ENCODE peak calls at places on chromosomes 4 and X, in six cellular contexts. P is sigmoid colon, E is MCF 10A, X is WERI-Rb-1, Q is cardiac fibroblast, R is fibroblast of the aortic adventitia. N is an unnamed sample.

GRCh38 chr4:40844261-40844660 is 94.5 kb downstream of the NSUN7 start:
- DNase-seq in X (no peak), E (no peak), Q (no peak), P (peak; percentile 54), R (no peak), N (no peak)

GRCh38 chr4:98653006-98653405 is 5.4 kb downstream of the TSPAN5 start:
- DNase-seq in P (no peak), Q (peak; percentile 83), X (no peak), R (peak; percentile 41), E (peak; percentile 71), N (no peak)

GRCh38 chr4:166972071-166972470 is 262.2 kb downstream of the SPOCK3 start:
- DNase-seq in Q (peak; percentile 64), P (no peak), E (peak; percentile 54), R (peak; percentile 77), X (no peak), N (no peak)

GRCh38 chrX:113019958-113020357 is 179.3 kb upstream of the AMOT start:
- DNase-seq in E (no peak), R (no peak), Q (no peak), P (no peak), X (no peak), N (no peak)

GRCh38 chr4:8281519-8282133 is 12.1 kb downstream of the HTRA3 start:
- DNase-seq in P (peak; percentile 93), R (peak; percentile 93), E (no peak), Q (no peak), X (no peak), N (peak; percentile 15)

GRCh38 chrX:22032084-22032483 is at the start of gene PHEX:
- DNase-seq in E (no peak), X (no peak), R (no peak), Q (no peak), P (no peak), N (no peak)

GRCh38 chrX:153973127-153974002 is 811 bp downstream of the TMEM187 start:
- DNase-seq in E (no peak), Q (no peak), R (peak; percentile 36), X (no peak), P (no peak), N (no peak)

GRCh38 chrX:106168107-106168506 is at the start of gene PWWP3B:
- DNase-seq in E (peak; percentile 76), X (no peak), P (no peak), Q (peak; percentile 33), R (no peak), N (peak; percentile 46)

GRCh38 chr4:166078383-166078782 is 205.3 kb downstream of the TLL1 start:
- DNase-seq in P (no peak), R (no peak), E (no peak), X (no peak), Q (no peak), N (no peak)

GRCh38 chr4:3287271-3287971 is 5.4 kb upstream of the RGS12 start:
- DNase-seq in E (no peak), P (no peak), Q (no peak), X (no peak), R (no peak), N (no peak)

GRCh38 chr4:54976682-54977081 is 148.7 kb downstream of the KDR start:
- DNase-seq in Q (no peak), E (no peak), X (no peak), R (no peak), P (no peak), N (no peak)

GRCh38 chr4:151798678-151799416 is 38.0 kb upstream of the GATB start:
- DNase-seq in Q (no peak), E (no peak), R (no peak), P (no peak), X (no peak), N (no peak)

GRCh38 chrX:24574743-24575142 is 72.4 kb downstream of the PCYT1B start:
- DNase-seq in E (no peak), X (no peak), Q (no peak), R (no peak), P (no peak), N (no peak)

GRCh38 chrX:19863237-19864223 is 23.9 kb downstream of the SH3KBP1 start:
- DNase-seq in R (no peak), P (no peak), Q (peak; percentile 58), E (no peak), X (no peak), N (no peak)

GRCh38 chrX:82127228-82128123 is 925.6 kb downstream of the SH3BGRL start:
- DNase-seq in Q (no peak), R (no peak), E (peak; percentile 33), X (no peak), P (no peak), N (no peak)

GRCh38 chr4:124262211-124263179 is 450.0 kb downstream of the ANKRD50 start:
- DNase-seq in P (peak; percentile 79), X (peak; percentile 75), R (peak; percentile 96), E (peak; percentile 87), Q (peak; percentile 95), N (peak; percentile 64)

GRCh38 chr4:180636696-180637095 is 1606.5 kb upstream of the TENM3 start:
- DNase-seq in R (no peak), P (no peak), Q (no peak), X (no peak), E (peak; percentile 30), N (no peak)

DNA sequence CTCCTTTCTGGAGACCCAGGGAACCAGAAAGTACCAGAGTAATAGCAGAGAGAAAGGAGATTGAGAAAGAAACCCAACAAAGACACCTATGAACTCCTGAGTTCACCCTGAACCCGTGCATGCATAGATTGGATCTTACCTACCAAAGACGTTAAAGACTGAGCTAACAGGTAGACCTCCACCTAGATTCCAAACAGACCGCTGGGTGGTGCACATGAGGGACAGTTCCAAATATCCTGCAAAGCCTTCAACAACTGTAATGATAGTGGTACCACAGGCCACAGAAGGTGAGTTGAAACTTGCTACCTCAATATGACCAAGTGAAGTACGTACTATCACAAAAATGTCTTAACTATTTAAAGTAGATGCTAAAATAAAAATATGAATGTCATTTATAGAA is 34.0 kb upstream of the NR0B1 start:
- DNase-seq in X (no peak), R (no peak), E (peak; percentile 3), P (no peak), Q (no peak), N (no peak)
- TF ChIP-seq CTCF in X (no peak), R (no peak), E (no peak), P (no peak), Q (no peak), N (no peak)

GRCh38 chr4:87067120-87067885 is 132.5 kb downstream of the AFF1 start:
- DNase-seq in E (no peak), Q (no peak), P (no peak), R (peak; percentile 39), X (no peak), N (no peak)

GRCh38 chr4:87066403-87067119 is 131.8 kb downstream of the AFF1 start:
- DNase-seq in X (no peak), Q (no peak), E (no peak), P (no peak), R (no peak), N (no peak)

GRCh38 chr4:87071401-87071800 is 136.6 kb downstream of the AFF1 start:
- DNase-seq in P (no peak), X (no peak), Q (no peak), E (no peak), R (no peak), N (no peak)

GRCh38 chr4:87068591-87069021 is 133.8 kb downstream of the AFF1 start:
- DNase-seq in R (no peak), X (no peak), E (no peak), Q (peak; percentile 13), P (no peak), N (no peak)

DNA sequence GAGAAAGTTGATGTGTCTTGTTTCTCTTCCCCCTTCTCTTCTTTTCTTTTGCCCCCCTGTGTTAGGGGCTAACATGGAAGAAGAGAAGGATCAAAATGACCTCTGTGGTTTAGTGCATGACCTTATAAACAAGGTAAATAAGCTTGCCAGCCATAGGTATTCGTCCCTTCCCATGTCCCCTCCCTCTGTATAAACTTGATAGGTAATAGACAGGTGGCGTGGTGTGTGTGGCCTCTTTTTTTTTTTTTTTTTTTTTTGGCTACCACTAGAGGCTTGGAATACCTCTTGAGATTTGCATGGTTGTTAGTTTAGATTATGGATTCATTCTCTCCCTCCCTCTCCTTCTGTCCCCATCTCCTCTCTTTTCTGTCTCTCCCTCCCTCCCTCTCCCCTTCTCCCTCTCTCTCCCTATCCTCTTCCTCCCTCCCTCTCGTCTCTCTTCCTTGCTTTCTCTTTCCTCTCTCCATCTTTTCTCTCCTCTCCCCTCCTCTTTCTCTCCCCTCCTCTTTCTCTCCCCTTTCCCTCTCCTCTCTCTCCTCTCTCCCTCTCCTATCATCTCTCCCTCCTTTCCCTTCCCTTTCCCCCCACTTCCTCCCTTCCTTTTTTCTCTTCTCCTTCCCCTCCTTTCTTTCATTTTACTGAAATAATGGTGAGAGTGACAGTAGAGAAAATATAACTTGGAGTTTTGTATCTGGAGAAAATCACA is 134.4 kb downstream of the AFF1 start:
- DNase-seq in E (no peak), Q (no peak), R (no peak), X (no peak), P (no peak), N (no peak)
- TF ChIP-seq CTCF in E (no peak), Q (no peak), R (no peak), X (no peak), P (no peak), N (no peak)

GRCh38 chrX:130106071-130106470 is 4.2 kb downstream of the ELF4 start:
- DNase-seq in E (peak; percentile 46), R (peak; percentile 30), P (no peak), Q (peak; percentile 31), X (no peak), N (no peak)

GRCh38 chrX:130110379-130111219 is at the start of gene ELF4:
- DNase-seq in R (peak; percentile 57), P (peak; percentile 70), Q (peak; percentile 46), E (peak; percentile 79), X (peak; percentile 43), N (no peak)

GRCh38 chrX:130109429-130110378 is 593 bp downstream of the ELF4 start:
- DNase-seq in P (peak; percentile 69), Q (peak; percentile 27), R (peak; percentile 54), X (no peak), E (no peak), N (peak; percentile 26)

GRCh38 chrX:130111220-130111934 is 1.1 kb upstream of the ELF4 start:
- DNase-seq in X (no peak), P (no peak), R (peak; percentile 30), E (peak; percentile 74), Q (no peak), N (no peak)

GRCh38 chrX:130108647-130109428 is 1.5 kb downstream of the ELF4 start:
- DNase-seq in P (no peak), R (peak; percentile 42), Q (peak; percentile 26), E (peak; percentile 39), X (no peak), N (no peak)
- TF ChIP-seq CTCF in P (no peak), R (no peak), Q (peak; percentile 6), E (no peak), X (no peak), N (no peak)

DNA sequence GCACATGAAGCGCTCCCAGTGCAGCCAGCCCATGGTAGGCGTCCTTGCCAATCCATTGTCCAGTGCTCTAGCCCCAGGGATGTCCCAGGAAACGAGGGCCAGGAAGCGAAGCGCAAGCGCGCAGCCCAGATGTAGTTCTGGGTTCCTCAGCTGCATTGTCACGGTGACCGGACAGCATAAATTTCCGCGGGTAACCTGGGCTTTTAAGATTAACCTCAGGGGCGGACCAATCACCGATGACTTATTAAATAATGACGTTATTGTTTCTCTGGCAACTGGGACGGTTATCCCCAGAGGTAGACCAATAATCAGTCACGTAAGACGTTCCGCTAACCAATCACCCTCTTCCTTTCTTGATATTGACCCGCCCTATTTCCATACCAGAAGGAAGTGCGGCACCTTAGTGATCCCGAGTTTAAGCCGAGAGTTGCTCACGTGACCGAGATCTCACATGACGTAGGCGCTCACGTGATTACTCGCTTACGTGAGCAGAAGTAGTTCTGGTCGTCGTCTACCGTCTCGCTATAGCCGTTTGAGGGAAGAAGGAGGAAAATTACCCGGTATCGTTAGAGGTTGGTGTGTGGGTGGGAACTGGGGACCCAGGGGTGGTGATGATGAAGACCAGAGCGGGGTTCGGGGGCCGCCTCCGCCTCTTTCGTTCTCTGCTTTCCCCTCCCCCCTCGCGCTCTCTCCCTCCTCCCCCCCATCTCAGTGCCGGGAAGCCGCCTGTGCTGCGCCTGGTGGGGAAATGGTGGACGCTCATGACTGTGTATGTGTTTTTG is at the start of the genes GLA and HNRNPH2:
- DNase-seq in E (peak; percentile 96), X (peak; percentile 88), Q (peak; percentile 99), R (peak; percentile 99), P (peak; percentile 96), N (peak; percentile 80)
- TF ChIP-seq CTCF in E (no peak), X (no peak), Q (no peak), R (peak; percentile 35), P (no peak), N (no peak)

N was measured in glutamatergic neuron.